ENCODE peak calls at places on chromosomes 2 and 18, in six cellular contexts. J, V, I, Q, H and W are unnamed samples. For H3K36me3 and H3K27me3, the result is how much of the 10 kb centered on the place peaks cover.

GRCh38 chr2:8000861-8001260 is 681.0 kb upstream of the ID2 start:
- DNase-seq in Q (no peak), J (no peak), I (no peak), V (peak), H (no peak), W (no peak)

GRCh38 chr2:157839162-157839801 is 36.8 kb downstream of the ACVR1 start:
- DNase-seq in Q (peak), I (peak), V (no peak), J (no peak), H (peak), W (peak)

GRCh38 chr2:56871641-56872040 is 687.9 kb downstream of the CCDC85A start:
- DNase-seq in Q (no peak), V (no peak), I (no peak), H (no peak), J (no peak), W (no peak)

GRCh38 chr2:240184198-240184590 is 43.7 kb upstream of the OTOS start:
- DNase-seq in I (no peak), Q (no peak), V (no peak), J (no peak), H (no peak), W (no peak)

GRCh38 chr18:55900380-55900779 is 312.4 kb upstream of the TCF4 start:
- DNase-seq in H (peak), I (no peak), J (no peak), Q (no peak), V (no peak), W (no peak)

GRCh38 chr18:26656944-26657536 is 108.7 kb upstream of the KCTD1 start:
- DNase-seq in Q (peak), H (peak), V (peak), J (peak), I (peak), W (peak)

GRCh38 chr2:8872821-8873432 is 35.5 kb upstream of the KIDINS220 start:
- DNase-seq in V (peak), J (no peak), I (peak), Q (no peak), H (peak), W (peak)

GRCh38 chr2:203626952-203627681 is 79.3 kb upstream of the CD28 start:
- DNase-seq in H (no peak), Q (no peak), I (peak), J (no peak), V (peak), W (no peak)

GRCh38 chr2:164784376-164784775 is 57.2 kb downstream of the COBLL1 start:
- DNase-seq in Q (no peak), V (no peak), I (no peak), H (no peak), J (no peak), W (no peak)

GRCh38 chr2:177242136-177242987 is 22.2 kb downstream of the NFE2L2 start:
- DNase-seq in V (no peak), H (no peak), Q (no peak), I (peak), J (no peak), W (no peak)

GRCh38 chr2:128425731-128426620 is 107.3 kb upstream of the HS6ST1 start:
- DNase-seq in H (no peak), Q (peak), J (peak), V (no peak), I (peak), W (no peak)

GRCh38 chr2:216495656-216496055 is 3.0 kb upstream of the RPL37A start:
- DNase-seq in Q (no peak), J (no peak), I (peak), H (no peak), V (no peak), W (no peak)

GRCh38 chr2:18301421-18302139 is 258.9 kb downstream of the RDH14 start:
- DNase-seq in J (no peak), I (no peak), H (no peak), Q (no peak), V (no peak), W (no peak)

GRCh38 chr2:128304330-128304714 is 14.3 kb downstream of the HS6ST1 start:
- DNase-seq in Q (no peak), J (no peak), V (no peak), H (no peak), I (no peak), W (no peak)

GRCh38 chr2:48508461-48509124 is 21.4 kb upstream of the STON1 start:
- DNase-seq in Q (no peak), V (no peak), H (peak), I (peak), J (no peak), W (peak)
- H3K4me3 ChIP-seq in Q (no peak), V (no peak), H (no peak), I (no peak), J (no peak), W (no peak)

GRCh38 chr2:226793615-226794014 is 6.0 kb downstream of the IRS1 start:
- DNase-seq in Q (no peak), H (no peak), J (no peak), V (no peak), I (no peak), W (no peak)
- H3K36me3 ChIP-seq in Q (under half), H (under half), J (under half), V (under half), I (under half), W (under half)

GRCh38 chr2:29477186-29477585 is 362.0 kb downstream of the CLIP4 start:
- DNase-seq in Q (no peak), J (no peak), I (no peak), H (no peak), V (no peak), W (no peak)
- H3K27me3 ChIP-seq in Q (under half), J (under half), I (under half), H (under half), V (under half), W (under half)

GRCh38 chr2:238288650-238289573 is 502 bp upstream of the PER2 start:
- DNase-seq in H (peak), Q (peak), V (peak), J (peak), I (peak), W (peak)

GRCh38 chr2:238290715-238291549 is 2.5 kb upstream of the PER2 start:
- DNase-seq in Q (no peak), J (no peak), V (no peak), I (no peak), H (no peak), W (no peak)

GRCh38 chr2:238287702-238288649 is at the start of gene PER2:
- DNase-seq in V (peak), J (peak), Q (peak), I (peak), H (peak), W (peak)

GRCh38 chr2:238290079-238290478 is 1.7 kb upstream of the PER2 start:
- DNase-seq in H (peak), Q (no peak), V (peak), I (no peak), J (no peak), W (peak)

DNA sequence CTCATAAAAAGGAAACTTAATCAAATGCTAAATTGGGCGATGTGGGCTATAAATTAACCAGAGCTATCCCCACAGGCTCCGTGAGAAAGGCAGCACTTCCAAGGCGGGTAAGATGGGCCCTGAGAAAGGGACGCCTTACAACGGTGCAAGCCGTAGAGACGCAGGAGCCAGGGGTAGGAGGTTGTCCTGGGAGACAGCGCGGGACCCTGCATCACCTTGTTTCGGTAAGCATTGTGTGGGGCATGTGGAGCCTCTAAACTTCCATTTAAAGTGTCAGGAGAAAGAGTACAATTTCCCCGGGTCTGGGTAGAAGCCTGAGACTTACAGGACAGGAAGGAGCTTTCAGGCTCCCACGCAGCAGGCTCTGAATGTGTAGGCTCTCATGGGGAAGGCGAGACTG is 1.2 kb upstream of the PER2 start:
- DNase-seq in H (no peak), J (no peak), I (no peak), V (no peak), Q (no peak), W (no peak)
- H3K4me3 ChIP-seq in H (peak), J (no peak), I (peak), V (peak), Q (peak), W (peak)

GRCh38 chr2:61205132-61205531 is 43.1 kb downstream of the C2orf74 start:
- DNase-seq in H (no peak), Q (no peak), I (no peak), V (peak), J (no peak), W (no peak)
- H3K36me3 ChIP-seq in H (half or more), Q (half or more), I (under half), V (under half), J (under half), W (under half)

GRCh38 chr2:176155341-176156044 is 1.6 kb upstream of the HOXD3 start:
- DNase-seq in V (no peak), J (no peak), I (no peak), H (no peak), Q (no peak), W (peak)

GRCh38 chr2:176156301-176156958 is 677 bp upstream of the HOXD3 start:
- DNase-seq in J (no peak), I (no peak), Q (no peak), V (no peak), H (no peak), W (peak)

GRCh38 chr2:176156959-176157498 is at the start of gene HOXD3:
- DNase-seq in Q (no peak), H (no peak), J (no peak), I (no peak), V (no peak), W (peak)

GRCh38 chr2:176152350-176153181 is 1.2 kb downstream of the HOXD4 start:
- DNase-seq in Q (no peak), H (no peak), J (no peak), V (no peak), I (no peak), W (peak)

DNA sequence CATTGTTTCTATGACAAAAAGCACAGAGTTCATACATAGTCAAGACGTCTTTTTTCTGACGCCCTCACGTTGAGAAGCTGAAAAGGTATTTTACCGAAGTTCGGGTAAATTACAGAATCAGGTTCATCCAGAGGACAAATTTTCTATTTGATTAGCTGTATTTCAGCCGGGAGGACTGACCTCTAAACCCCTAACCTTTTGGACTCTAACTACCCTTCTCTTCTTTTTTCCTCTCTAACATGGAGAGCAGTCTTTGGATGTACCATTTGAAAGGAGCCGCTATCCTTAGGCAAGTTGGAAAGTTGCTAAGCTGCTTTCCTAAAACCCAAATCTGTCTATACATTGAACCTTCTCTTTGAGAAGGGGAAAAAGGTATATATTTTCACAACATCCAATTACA is 2.3 kb upstream of the HOXD3 start:
- DNase-seq in V (no peak), I (no peak), H (no peak), J (no peak), Q (no peak), W (no peak)
- H3K27me3 ChIP-seq in V (half or more), I (half or more), H (half or more), J (under half), Q (under half), W (half or more)